ENCODE peak calls at places on chromosomes 6 and 20, in seven cellular contexts. K is OCI-LY7, C is upper lobe of right lung, O is K562, J is thoracic aorta, T is psoas muscle, V is adrenal gland. D is an unnamed sample.

GRCh38 chr6:22526753-22527152 is 42.6 kb upstream of the HDGFL1 start:
- DNase-seq in J (no peak), C (no peak), K (no peak), O (no peak), V (no peak), T (no peak), D (no peak)

GRCh38 chr6:7042654-7043545 is 64.9 kb upstream of the RREB1 start:
- DNase-seq in C (no peak), J (no peak), T (no peak), K (no peak), V (no peak), O (no peak), D (peak; percentile 64)

GRCh38 chr6:102381203-102381602 is 987.7 kb downstream of the GRIK2 start:
- DNase-seq in O (no peak), V (no peak), C (no peak), T (no peak), J (no peak), K (no peak), D (no peak)

GRCh38 chr6:27280064-27280539 is 32.0 kb downstream of the POM121L2 start:
- DNase-seq in K (no peak), J (no peak), V (no peak), C (no peak), T (no peak), O (peak; percentile 68), D (no peak)

GRCh38 chr6:88248709-88249321 is 82.7 kb upstream of the CNR1 start:
- DNase-seq in J (no peak), O (no peak), K (no peak), C (no peak), T (no peak), V (no peak), D (no peak)

GRCh38 chr6:149179431-149179830 is 138.1 kb upstream of the TAB2 start:
- DNase-seq in K (no peak), J (no peak), V (no peak), C (no peak), O (no peak), T (no peak), D (no peak)

GRCh38 chr6:11164717-11165646 is 53.5 kb upstream of the ERVFRD-1 start:
- DNase-seq in J (no peak), C (no peak), O (no peak), V (no peak), K (no peak), T (no peak), D (no peak)

GRCh38 chr6:16243664-16244063 is 5.3 kb downstream of the GMPR start:
- DNase-seq in T (no peak), C (no peak), J (no peak), V (no peak), O (no peak), K (no peak), D (no peak)

GRCh38 chr6:17002123-17002522 is 99.7 kb upstream of the STMND1 start:
- DNase-seq in C (no peak), K (no peak), J (no peak), T (no peak), V (no peak), O (no peak), D (no peak)

GRCh38 chr6:140039343-140039742 is 664.9 kb upstream of the CITED2 start:
- DNase-seq in K (no peak), J (no peak), C (no peak), O (no peak), T (no peak), V (no peak), D (no peak)

GRCh38 chr6:144158133-144158532 is 7.8 kb downstream of the STX11 start:
- DNase-seq in J (no peak), V (peak; percentile 72), T (no peak), C (no peak), K (no peak), O (no peak), D (no peak)

GRCh38 chr6:44431118-44431725 is 43.7 kb downstream of the CDC5L start:
- DNase-seq in C (no peak), T (no peak), V (peak; percentile 40), O (peak; percentile 62), K (peak; percentile 55), J (no peak), D (peak; percentile 45)

GRCh38 chr6:134589512-134589911 is 271.6 kb upstream of the SGK1 start:
- DNase-seq in T (no peak), V (no peak), C (no peak), K (no peak), O (no peak), J (no peak), D (no peak)

GRCh38 chr6:33162471-33162870 is 29.8 kb downstream of the COL11A2 start:
- DNase-seq in K (no peak), O (peak; percentile 12), C (no peak), J (no peak), V (no peak), T (no peak), D (peak; percentile 14)

GRCh38 chr20:38226553-38226952 is 34.0 kb downstream of the KIAA1755 start:
- DNase-seq in T (no peak), J (no peak), C (peak; percentile 1), O (no peak), K (no peak), V (no peak), D (no peak)

GRCh38 chr6:135465903-135466302 is 31.6 kb downstream of the AHI1 start:
- DNase-seq in O (no peak), T (no peak), C (no peak), J (no peak), V (no peak), K (peak; percentile 46), D (no peak)

GRCh38 chr20:6450841-6451240 is 316.6 kb upstream of the BMP2 start:
- DNase-seq in J (no peak), T (no peak), K (no peak), V (no peak), O (no peak), C (no peak), D (no peak)

GRCh38 chr6:161217631-161218030 is 56.2 kb downstream of the AGPAT4 start:
- DNase-seq in J (no peak), C (no peak), T (no peak), K (no peak), O (no peak), V (no peak), D (no peak)
- H3K9me3 ChIP-seq in J (no peaks in the 10 kb centered on the region), C (no peaks in the 10 kb centered on the region), T (no peaks in the 10 kb centered on the region), K (no peaks in the 10 kb centered on the region), O (peaks cover 19% of the 10 kb centered on the region), V (no peaks in the 10 kb centered on the region), D (no peaks in the 10 kb centered on the region)

DNA sequence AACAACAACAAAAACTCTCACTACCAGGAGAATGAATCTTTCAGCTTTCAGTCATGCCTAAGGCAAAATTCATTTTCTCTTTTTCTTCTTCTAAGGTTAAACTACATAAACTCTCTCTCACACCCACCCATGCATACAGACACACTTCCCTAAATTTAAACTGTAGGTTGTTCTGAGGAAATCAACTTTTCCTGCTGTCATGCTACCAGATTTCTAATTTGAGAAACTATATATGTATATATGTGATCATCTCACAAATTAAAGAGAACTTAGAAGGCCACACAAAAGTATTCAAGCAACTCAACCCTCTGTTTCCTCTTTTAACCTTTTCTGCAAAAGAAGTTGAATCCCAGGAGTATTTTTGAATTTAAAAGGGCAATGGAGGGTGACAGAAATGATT is 532.5 kb downstream of the KIF16B start:
- DNase-seq in K (peak; percentile 74), V (no peak), C (no peak), T (no peak), O (no peak), J (no peak), D (no peak)
- H3K9me3 ChIP-seq in K (peaks cover 8% of the 10 kb centered on the region), V (no peaks in the 10 kb centered on the region), C (no peaks in the 10 kb centered on the region), T (no peaks in the 10 kb centered on the region), O (no peaks in the 10 kb centered on the region), J (no peaks in the 10 kb centered on the region), D (no peaks in the 10 kb centered on the region)

DNA sequence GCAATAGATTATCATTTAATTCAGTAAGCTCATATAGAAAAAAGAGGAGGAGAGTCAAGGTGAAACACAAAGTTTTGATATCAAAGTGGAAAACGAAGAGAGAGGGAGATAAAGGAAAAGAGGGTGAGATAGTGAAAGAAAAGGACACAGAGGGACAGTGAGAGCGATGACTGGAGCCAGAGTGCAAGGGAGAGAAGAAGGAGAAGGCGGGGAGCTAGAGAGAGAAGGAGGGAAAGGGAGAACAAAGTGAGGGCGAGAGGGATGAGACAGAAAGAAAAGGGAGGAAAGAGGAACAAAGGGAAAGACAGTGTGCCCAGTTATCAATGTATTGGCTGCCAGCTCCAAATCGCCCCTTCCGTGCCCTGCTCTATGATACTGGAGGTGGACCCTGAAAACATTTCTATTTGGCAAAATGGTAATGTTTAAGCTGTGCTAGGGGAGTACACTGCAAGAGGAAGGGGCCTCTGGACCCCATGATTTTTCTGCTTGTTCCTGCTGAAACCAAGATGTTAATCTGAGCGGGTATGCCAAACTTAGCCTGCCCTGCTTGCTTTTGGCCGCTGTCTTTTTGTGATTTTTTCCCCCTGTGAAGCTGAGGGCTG is 27.8 kb downstream of the GPX5 start:
- DNase-seq in V (no peak), J (no peak), T (no peak), K (no peak), C (no peak), O (no peak), D (no peak)
- H3K9me3 ChIP-seq in V (no peaks in the 10 kb centered on the region), J (no peaks in the 10 kb centered on the region), T (no peaks in the 10 kb centered on the region), K (no peaks in the 10 kb centered on the region), C (no peaks in the 10 kb centered on the region), O (no peaks in the 10 kb centered on the region), D (no peaks in the 10 kb centered on the region)

GRCh38 chr6:168372871-168373270 is 53.3 kb upstream of the DACT2 start:
- DNase-seq in T (no peak), C (peak; percentile 20), K (no peak), V (no peak), J (no peak), O (no peak), D (no peak)
- H3K9me3 ChIP-seq in T (no peaks in the 10 kb centered on the region), C (no peaks in the 10 kb centered on the region), K (no peaks in the 10 kb centered on the region), V (no peaks in the 10 kb centered on the region), J (no peaks in the 10 kb centered on the region), O (no peaks in the 10 kb centered on the region), D (no peaks in the 10 kb centered on the region)